ENCODE peak calls at places on chromosomes 4 and X, in ten cellular contexts. T is IMR-90, B is heart left ventricle, G is spleen, O is A549, D is K562, W is NB4, U is prostate gland, Q is HCT116, C is uterus. I is an unnamed sample.

GRCh38 chr4:186953601-186954260 is 230.1 kb upstream of the FAT1 start:
- DNase-seq in U (no peak), Q (no peak), C (no peak), O (no peak), D (no peak), G (no peak), W (no peak), T (no peak), B (no peak), I (no peak)

GRCh38 chr4:41418444-41418843 is 119.5 kb upstream of the LIMCH1 start:
- DNase-seq in B (peak), U (peak), W (no peak), O (no peak), D (no peak), C (no peak), Q (no peak), G (no peak), T (peak), I (no peak)

GRCh38 chr4:25958110-25958509 is 44.1 kb downstream of the SMIM20 start:
- DNase-seq in U (no peak), O (no peak), G (no peak), Q (no peak), C (no peak), T (no peak), D (no peak), W (no peak), B (no peak), I (no peak)

GRCh38 chr4:172202480-172203076 is 389.4 kb downstream of the GALNTL6 start:
- DNase-seq in T (peak), Q (peak), O (peak), C (no peak), G (no peak), W (peak), B (no peak), U (no peak), D (peak), I (no peak)

GRCh38 chrX:38919202-38919601 is 117.9 kb downstream of the MID1IP1 start:
- DNase-seq in U (no peak), G (no peak), D (no peak), W (no peak), O (no peak), B (no peak), C (no peak), Q (no peak), T (no peak), I (no peak)

GRCh38 chrX:2410279-2411020 is 90.3 kb downstream of the DHRSX start:
- DNase-seq in W (no peak), U (no peak), C (no peak), O (peak), T (no peak), Q (no peak), B (no peak), D (no peak), G (no peak), I (no peak)

GRCh38 chrX:264634-265455 is 16.3 kb upstream of the PLCXD1 start:
- DNase-seq in U (peak), Q (no peak), W (peak), G (peak), B (no peak), T (no peak), O (peak), D (no peak), C (no peak), I (no peak)

GRCh38 chrX:6382284-6382683 is 152.6 kb downstream of the VCX3A start:
- DNase-seq in B (no peak), T (no peak), D (no peak), C (no peak), O (no peak), G (no peak), Q (no peak), W (no peak), U (no peak), I (no peak)

GRCh38 chr4:172142331-172142738 is 329.1 kb downstream of the GALNTL6 start:
- DNase-seq in Q (no peak), O (peak), C (no peak), G (no peak), D (no peak), T (peak), W (no peak), B (no peak), U (no peak), I (no peak)

GRCh38 chr4:159451006-159451405 is 348.1 kb downstream of the RAPGEF2 start:
- DNase-seq in U (no peak), W (no peak), T (peak), B (no peak), Q (no peak), G (no peak), D (no peak), C (no peak), O (no peak), I (no peak)

GRCh38 chr4:183729430-183730328 is 70.6 kb downstream of the TRAPPC11 start:
- DNase-seq in T (peak), G (no peak), D (no peak), Q (no peak), B (no peak), W (no peak), U (no peak), C (no peak), O (peak), I (no peak)

GRCh38 chrX:131745942-131746489 is 202.1 kb downstream of the OR13H1 start:
- DNase-seq in Q (no peak), T (no peak), O (no peak), D (no peak), C (no peak), G (no peak), B (no peak), U (no peak), W (no peak), I (no peak)

GRCh38 chrX:149630681-149631292 is 805 bp downstream of the TMEM185A start:
- DNase-seq in D (peak), G (no peak), B (no peak), W (peak), O (peak), C (no peak), T (peak), Q (no peak), U (no peak), I (no peak)

GRCh38 chr4:88599714-88600113 is 7.4 kb downstream of the HERC3 start:
- DNase-seq in B (no peak), U (no peak), G (no peak), Q (no peak), W (no peak), T (no peak), O (no peak), D (no peak), C (no peak), I (no peak)

GRCh38 chr4:115274545-115274944 is 161.1 kb upstream of the NDST4 start:
- DNase-seq in D (no peak), C (no peak), Q (no peak), G (no peak), W (peak), B (no peak), T (no peak), U (no peak), O (no peak), I (no peak)

GRCh38 chr4:79445371-79445781 is 37.3 kb upstream of the GK2 start:
- DNase-seq in G (no peak), D (no peak), T (no peak), Q (no peak), B (no peak), O (no peak), W (no peak), C (no peak), U (no peak), I (no peak)

GRCh38 chr4:8285143-8285975 is 15.8 kb downstream of the HTRA3 start:
- DNase-seq in T (no peak), D (no peak), C (no peak), O (no peak), G (peak), U (no peak), W (no peak), B (peak), Q (no peak), I (no peak)

GRCh38 chr4:57719451-57719850 is 609.3 kb upstream of the IGFBP7 start:
- DNase-seq in W (no peak), U (no peak), C (no peak), O (no peak), T (no peak), Q (no peak), B (no peak), G (no peak), D (no peak), I (no peak)

GRCh38 chrX:76893930-76894329 is 466.4 kb downstream of the MAGEE1 start:
- DNase-seq in W (peak), Q (no peak), C (no peak), T (no peak), G (no peak), U (no peak), B (no peak), D (no peak), O (peak), I (no peak)

GRCh38 chr4:78710536-78710935 is 65.6 kb upstream of the BMP2K start:
- DNase-seq in D (no peak), U (no peak), G (no peak), W (no peak), C (no peak), T (peak), O (no peak), Q (peak), B (no peak), I (no peak)

GRCh38 chr4:125112536-125112935 is 202.2 kb upstream of the FAT4 start:
- DNase-seq in D (no peak), G (no peak), W (no peak), C (no peak), Q (no peak), T (no peak), U (no peak), O (no peak), B (no peak), I (no peak)

GRCh38 chr4:8704632-8705031 is 112.1 kb downstream of the CPZ start:
- DNase-seq in B (peak), Q (no peak), C (no peak), U (no peak), W (no peak), G (peak), D (no peak), O (no peak), T (no peak), I (no peak)

GRCh38 chr4:176270669-176271068 is 1.6 kb upstream of the ASB5 start:
- DNase-seq in B (no peak), G (no peak), O (peak), U (no peak), Q (peak), C (no peak), T (peak), W (peak), D (no peak), I (no peak)

DNA sequence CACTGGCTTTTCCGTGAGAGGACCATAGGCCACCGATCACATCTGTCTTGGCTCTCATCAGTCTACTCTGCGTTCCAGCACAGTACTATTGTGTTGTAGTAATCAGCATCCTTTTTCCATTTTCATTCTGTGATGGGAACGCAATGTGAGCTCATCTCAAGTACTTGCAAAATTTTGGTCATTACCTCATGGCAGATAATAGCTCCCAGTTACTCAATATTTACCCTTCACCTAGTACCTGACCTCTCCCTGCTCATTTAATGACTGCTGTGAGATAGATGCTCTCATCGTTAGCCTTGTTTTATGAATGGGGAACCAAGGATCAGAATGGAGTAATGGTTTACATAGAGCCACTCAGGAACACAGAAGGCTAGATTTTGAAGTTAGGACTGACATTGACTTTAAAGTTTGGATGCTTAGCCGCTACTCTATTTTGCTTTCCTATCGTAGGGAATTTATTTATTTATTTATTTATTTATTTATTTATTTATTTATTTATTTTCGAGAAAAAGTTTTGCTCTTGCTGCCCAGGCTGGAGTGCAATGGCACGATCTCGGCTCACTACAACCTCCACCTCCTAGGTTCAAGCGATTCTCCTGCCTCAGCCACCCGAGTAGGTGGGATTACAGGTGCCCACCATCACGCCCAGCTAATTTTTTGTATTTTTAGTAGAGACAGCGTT is 6.5 kb upstream of the GPR101 start:
- DNase-seq in G (no peak), O (no peak), B (no peak), U (no peak), C (no peak), W (no peak), D (no peak), Q (no peak), T (no peak), I (no peak)
- TF ChIP-seq POLR2A in G (no peak), O (no peak), B (no peak), U (no peak), C (no peak), W (no peak), D (no peak), Q (no peak), T (no peak), I (no peak)

DNA sequence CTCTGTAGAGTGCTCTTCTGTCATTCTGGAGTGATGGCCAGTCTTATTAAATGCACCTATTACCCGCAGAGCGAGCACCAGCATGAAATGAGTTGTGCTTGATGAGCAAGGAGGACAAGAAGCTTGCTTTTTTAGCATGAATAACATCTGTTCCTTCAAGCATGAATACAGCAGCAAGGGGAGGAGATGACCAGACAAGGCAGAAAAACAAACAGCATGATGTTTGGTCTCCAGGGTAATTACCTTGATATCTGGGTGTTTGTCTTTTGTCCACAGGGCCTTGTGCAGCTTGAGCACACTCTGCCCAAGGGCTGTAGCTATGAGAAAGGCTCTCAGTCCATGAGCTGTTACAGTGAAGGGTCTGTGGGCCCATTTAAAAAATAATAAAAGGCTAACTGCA is 324.8 kb upstream of the DDX53 start:
- DNase-seq in B (no peak), U (no peak), Q (no peak), D (no peak), W (no peak), C (no peak), O (no peak), T (no peak), G (no peak), I (no peak)
- TF ChIP-seq POLR2A in B (no peak), U (no peak), Q (no peak), D (no peak), W (no peak), C (no peak), O (no peak), T (no peak), G (no peak), I (no peak)

GRCh38 chr4:2733844-2734574 is 22.1 kb downstream of the TNIP2 start:
- DNase-seq in D (no peak), B (no peak), U (no peak), T (no peak), Q (no peak), W (no peak), C (no peak), O (no peak), G (no peak), I (no peak)

GRCh38 chr4:2734618-2735017 is 21.5 kb downstream of the TNIP2 start:
- DNase-seq in U (no peak), T (no peak), O (no peak), B (no peak), C (no peak), G (no peak), D (no peak), Q (no peak), W (peak), I (no peak)

GRCh38 chr4:2731907-2732314 is 24.2 kb downstream of the TNIP2 start:
- DNase-seq in B (no peak), W (no peak), T (no peak), G (peak), O (no peak), Q (no peak), D (no peak), C (peak), U (no peak), I (no peak)

GRCh38 chr4:2732526-2732925 is 23.6 kb downstream of the TNIP2 start:
- DNase-seq in O (no peak), D (no peak), G (peak), Q (no peak), C (no peak), W (no peak), B (no peak), U (no peak), T (no peak), I (no peak)

GRCh38 chr4:2733001-2733843 is 22.9 kb downstream of the TNIP2 start:
- DNase-seq in O (no peak), D (no peak), Q (no peak), C (no peak), U (no peak), G (peak), B (no peak), W (no peak), T (no peak), I (no peak)
- TF ChIP-seq POLR2A in O (no peak), D (no peak), Q (no peak), C (no peak), U (no peak), G (no peak), B (no peak), W (no peak), T (no peak), I (no peak)

GRCh38 chr4:17717301-17717700 is 64.1 kb downstream of the FAM184B start:
- DNase-seq in G (no peak), O (no peak), D (no peak), U (no peak), Q (no peak), C (no peak), B (no peak), W (no peak), T (no peak), I (no peak)

GRCh38 chr4:17721496-17722360 is 59.7 kb downstream of the FAM184B start:
- DNase-seq in Q (no peak), G (no peak), U (no peak), O (no peak), T (peak), C (no peak), D (no peak), W (no peak), B (no peak), I (no peak)

GRCh38 chr4:17719106-17719505 is 62.3 kb downstream of the FAM184B start:
- DNase-seq in Q (no peak), C (no peak), U (no peak), W (peak), T (no peak), G (no peak), O (peak), B (no peak), D (no peak), I (no peak)

GRCh38 chr4:17722361-17722710 is 59.1 kb downstream of the FAM184B start:
- DNase-seq in G (no peak), O (no peak), B (no peak), U (no peak), C (no peak), D (no peak), Q (no peak), T (no peak), W (no peak), I (no peak)

GRCh38 chr4:17718471-17718870 is 63.0 kb downstream of the FAM184B start:
- DNase-seq in G (no peak), D (no peak), B (no peak), U (peak), C (no peak), T (no peak), W (no peak), Q (no peak), O (no peak), I (no peak)
- TF ChIP-seq POLR2A in G (no peak), D (no peak), B (no peak), U (no peak), C (no peak), T (no peak), W (no peak), Q (no peak), O (no peak), I (no peak)

DNA sequence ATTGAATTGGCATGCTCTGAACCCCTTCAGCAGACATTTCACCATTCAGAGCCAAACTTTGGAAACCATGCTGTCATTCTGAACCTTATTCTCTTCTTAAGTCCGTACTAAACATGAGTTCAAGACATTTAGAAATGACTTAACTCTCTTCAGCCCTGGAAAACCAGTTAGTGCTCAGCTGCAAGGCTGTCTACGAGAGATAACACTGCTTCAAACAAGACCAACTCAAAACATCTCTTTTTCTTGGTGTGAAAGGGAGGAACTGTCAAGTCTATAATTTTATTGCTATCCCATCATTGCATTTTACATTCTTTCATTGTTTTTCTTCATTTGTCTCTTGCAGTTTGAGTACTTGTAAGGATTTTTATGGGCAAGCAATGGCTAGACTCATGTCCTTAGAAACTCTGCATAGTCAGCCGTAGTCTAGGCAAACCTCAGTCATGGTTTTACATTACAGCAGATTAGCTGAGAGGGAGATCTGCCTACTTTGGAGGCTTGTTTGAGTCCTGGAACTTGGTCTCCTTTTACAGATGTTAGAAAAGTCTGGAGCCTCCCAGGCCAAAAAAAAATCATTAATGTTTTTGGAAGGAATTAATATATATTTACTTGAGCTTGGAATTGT is 120.5 kb upstream of the JADE1 start:
- DNase-seq in D (no peak), W (no peak), O (no peak), Q (no peak), B (no peak), T (no peak), G (no peak), U (no peak), C (no peak), I (no peak)
- TF ChIP-seq POLR2A in D (no peak), W (no peak), O (no peak), Q (no peak), B (no peak), T (no peak), G (no peak), U (no peak), C (no peak), I (no peak)

GRCh38 chr4:105145913-105146285 is 777 bp upstream of the TET2 start:
- DNase-seq in O (no peak), Q (no peak), U (peak), W (no peak), D (no peak), G (peak), C (peak), B (peak), T (no peak), I (no peak)

GRCh38 chr4:105139646-105140045 is 7.0 kb upstream of the TET2 start:
- DNase-seq in T (no peak), B (no peak), O (no peak), Q (no peak), C (no peak), G (no peak), U (no peak), D (no peak), W (no peak), I (no peak)

GRCh38 chr4:105145059-105145912 is 1.4 kb upstream of the TET2 start:
- DNase-seq in G (no peak), W (peak), O (no peak), C (no peak), T (no peak), B (no peak), U (no peak), D (no peak), Q (no peak), I (no peak)

GRCh38 chr4:105137460-105137859 is 9.2 kb upstream of the TET2 start:
- DNase-seq in G (no peak), T (no peak), B (no peak), D (no peak), U (no peak), O (no peak), W (no peak), Q (no peak), C (no peak), I (no peak)

GRCh38 chr4:105140684-105141490 is 5.8 kb upstream of the TET2 start:
- DNase-seq in Q (no peak), W (peak), D (peak), U (no peak), C (no peak), G (no peak), T (no peak), O (peak), B (no peak), I (no peak)
- TF ChIP-seq POLR2A in Q (no peak), W (no peak), D (no peak), U (no peak), C (no peak), G (no peak), T (no peak), O (no peak), B (no peak), I (no peak)

DNA sequence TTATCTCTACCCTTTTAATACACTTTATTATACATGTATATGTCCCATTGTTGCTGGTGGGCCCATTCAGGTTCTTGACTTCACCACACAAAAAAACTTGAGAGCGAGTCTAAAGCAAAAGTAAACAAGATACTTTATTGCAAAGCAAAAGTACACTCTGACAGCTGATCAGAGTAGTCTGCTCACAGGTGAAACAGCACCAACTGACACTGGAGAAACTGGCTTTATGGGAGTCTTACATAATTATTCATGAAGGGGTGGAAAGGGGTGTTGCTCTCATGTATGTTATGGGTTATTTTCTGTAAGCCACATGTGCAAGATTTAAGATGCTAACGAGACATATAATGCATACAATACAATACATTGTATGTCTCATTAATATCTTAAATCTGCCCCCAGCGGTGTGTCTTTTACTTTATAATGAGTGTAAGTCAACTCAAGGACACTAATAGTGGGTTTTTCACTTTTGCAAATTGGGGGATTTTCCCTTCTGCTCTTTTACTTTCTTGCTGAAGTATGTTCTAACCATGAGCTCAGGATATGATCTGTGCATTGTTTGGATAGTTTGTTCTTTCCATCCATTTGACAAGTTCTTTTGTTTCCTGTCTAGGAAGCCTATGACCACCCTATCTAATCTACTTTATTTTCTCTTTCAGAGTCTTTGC is 256.1 kb upstream of the ITM2A start:
- DNase-seq in C (no peak), W (no peak), B (no peak), U (no peak), Q (no peak), D (no peak), O (no peak), T (no peak), G (no peak), I (no peak)
- TF ChIP-seq POLR2A in C (no peak), W (no peak), B (no peak), U (no peak), Q (no peak), D (no peak), O (no peak), T (no peak), G (no peak), I (no peak)